ENCODE peak calls at places on chromosomes 2 and 18, in six cellular contexts. One of them, this sample, is unnamed.
A peak's percentile ranks its signal among the peaks of the same experiment; 100 is the strongest.

GRCh38 chr2:229223107-229223506 is 48.0 kb downstream of the PID1 start:
- ATAC-seq in A549: no peak
- ATAC-seq in HepG2: no peak
- ATAC-seq in GM12878: no peak
- ATAC-seq in upper lobe of left lung: no peak
- ATAC-seq in K562: no peak
- ATAC-seq in this sample: no peak

GRCh38 chr2:50746526-50746925 is 285.4 kb downstream of the NRXN1 start:
- ATAC-seq in A549: no peak
- ATAC-seq in HepG2: peak; percentile 88
- ATAC-seq in GM12878: peak; percentile 85
- ATAC-seq in upper lobe of left lung: no peak
- ATAC-seq in K562: no peak
- ATAC-seq in this sample: no peak

GRCh38 chr2:42854207-42854818 is 61.9 kb upstream of the HAAO start:
- ATAC-seq in A549: no peak
- ATAC-seq in HepG2: peak; percentile 83
- ATAC-seq in GM12878: no peak
- ATAC-seq in upper lobe of left lung: peak; percentile 84
- ATAC-seq in K562: no peak
- ATAC-seq in this sample: peak; percentile 87

GRCh38 chr2:237498341-237498740 is 11.3 kb downstream of the MLPH start:
- ATAC-seq in A549: no peak
- ATAC-seq in HepG2: no peak
- ATAC-seq in GM12878: no peak
- ATAC-seq in upper lobe of left lung: peak; percentile 2
- ATAC-seq in K562: no peak
- ATAC-seq in this sample: no peak

GRCh38 chr2:217784996-217785543 is 217.7 kb downstream of the TNS1 start:
- ATAC-seq in A549: peak; percentile 47
- ATAC-seq in HepG2: peak; percentile 24
- ATAC-seq in GM12878: peak; percentile 33
- ATAC-seq in upper lobe of left lung: no peak
- ATAC-seq in K562: peak; percentile 31
- ATAC-seq in this sample: peak; percentile 23

GRCh38 chr2:33033524-33034150 is 86.9 kb downstream of the LTBP1 start:
- ATAC-seq in A549: peak; percentile 76
- ATAC-seq in HepG2: peak; percentile 60
- ATAC-seq in GM12878: no peak
- ATAC-seq in upper lobe of left lung: peak; percentile 42
- ATAC-seq in K562: peak; percentile 87
- ATAC-seq in this sample: peak; percentile 22

GRCh38 chr2:78908973-78909372 is 116.5 kb upstream of the REG3G start:
- ATAC-seq in A549: no peak
- ATAC-seq in HepG2: no peak
- ATAC-seq in GM12878: no peak
- ATAC-seq in upper lobe of left lung: no peak
- ATAC-seq in K562: no peak
- ATAC-seq in this sample: no peak

GRCh38 chr18:34991561-34991960 is 49.7 kb upstream of the MAPRE2 start:
- ATAC-seq in A549: no peak
- ATAC-seq in HepG2: no peak
- ATAC-seq in GM12878: no peak
- ATAC-seq in upper lobe of left lung: no peak
- ATAC-seq in K562: no peak
- ATAC-seq in this sample: no peak

GRCh38 chr18:2897448-2898052 is 50.7 kb downstream of the EMILIN2 start:
- ATAC-seq in A549: no peak
- ATAC-seq in HepG2: no peak
- ATAC-seq in GM12878: no peak
- ATAC-seq in upper lobe of left lung: no peak
- ATAC-seq in K562: no peak
- ATAC-seq in this sample: no peak

GRCh38 chr2:160096414-160096813 is 34.0 kb upstream of the PLA2R1 start:
- ATAC-seq in A549: no peak
- ATAC-seq in HepG2: no peak
- ATAC-seq in GM12878: peak; percentile 89
- ATAC-seq in upper lobe of left lung: peak; percentile 48
- ATAC-seq in K562: no peak
- ATAC-seq in this sample: no peak

GRCh38 chr2:88933980-88934379 is 242.5 kb downstream of the RPIA start:
- ATAC-seq in A549: peak; percentile 73
- ATAC-seq in HepG2: peak; percentile 65
- ATAC-seq in GM12878: no peak
- ATAC-seq in upper lobe of left lung: no peak
- ATAC-seq in K562: no peak
- ATAC-seq in this sample: no peak

GRCh38 chr2:67234443-67234842 is 162.7 kb upstream of the ETAA1 start:
- ATAC-seq in A549: peak; percentile 55
- ATAC-seq in HepG2: peak; percentile 48
- ATAC-seq in GM12878: no peak
- ATAC-seq in upper lobe of left lung: peak; percentile 19
- ATAC-seq in K562: no peak
- ATAC-seq in this sample: no peak

GRCh38 chr2:150866431-150866830 is 379.0 kb upstream of the RND3 start:
- ATAC-seq in A549: no peak
- ATAC-seq in HepG2: no peak
- ATAC-seq in GM12878: no peak
- ATAC-seq in upper lobe of left lung: no peak
- ATAC-seq in K562: no peak
- ATAC-seq in this sample: no peak

GRCh38 chr2:224945134-224945533 is 97.1 kb downstream of the DOCK10 start:
- ATAC-seq in A549: no peak
- ATAC-seq in HepG2: no peak
- ATAC-seq in GM12878: peak; percentile 52
- ATAC-seq in upper lobe of left lung: peak; percentile 51
- ATAC-seq in K562: no peak
- ATAC-seq in this sample: no peak

GRCh38 chr2:236257171-236257570 is 7.0 kb downstream of the ASB18 start:
- ATAC-seq in A549: no peak
- ATAC-seq in HepG2: no peak
- ATAC-seq in GM12878: no peak
- ATAC-seq in upper lobe of left lung: no peak
- ATAC-seq in K562: no peak
- ATAC-seq in this sample: no peak

GRCh38 chr2:68771211-68771721 is 36.7 kb downstream of the ARHGAP25 start:
- ATAC-seq in A549: no peak
- ATAC-seq in HepG2: no peak
- ATAC-seq in GM12878: no peak
- ATAC-seq in upper lobe of left lung: no peak
- ATAC-seq in K562: no peak
- ATAC-seq in this sample: no peak

GRCh38 chr18:2642771-2643170 is 12.8 kb upstream of the SMCHD1 start:
- ATAC-seq in A549: no peak
- ATAC-seq in HepG2: no peak
- ATAC-seq in GM12878: no peak
- ATAC-seq in upper lobe of left lung: no peak
- ATAC-seq in K562: peak; percentile 24
- ATAC-seq in this sample: no peak

GRCh38 chr2:6922201-6922656 is 5.0 kb downstream of the RNF144A start:
- ATAC-seq in A549: no peak
- ATAC-seq in HepG2: peak; percentile 71
- ATAC-seq in GM12878: peak; percentile 23
- ATAC-seq in upper lobe of left lung: no peak
- ATAC-seq in K562: peak; percentile 48
- ATAC-seq in this sample: no peak

GRCh38 chr2:227106845-227107759 is 56.9 kb downstream of the COL4A4 start:
- ATAC-seq in A549: peak; percentile 99
- ATAC-seq in HepG2: peak; percentile 100
- ATAC-seq in GM12878: peak; percentile 86
- ATAC-seq in upper lobe of left lung: peak; percentile 60
- ATAC-seq in K562: peak; percentile 88
- ATAC-seq in this sample: no peak

GRCh38 chr2:101473581-101473910 is 1.4 kb downstream of the RFX8 start:
- ATAC-seq in A549: no peak
- ATAC-seq in HepG2: no peak
- ATAC-seq in GM12878: no peak
- ATAC-seq in upper lobe of left lung: no peak
- ATAC-seq in K562: no peak
- ATAC-seq in this sample: peak; percentile 42

GRCh38 chr2:203543898-203544328 is 8.8 kb upstream of the RAPH1 start:
- ATAC-seq in A549: peak; percentile 80
- ATAC-seq in HepG2: peak; percentile 71
- ATAC-seq in GM12878: no peak
- ATAC-seq in upper lobe of left lung: no peak
- ATAC-seq in K562: no peak
- ATAC-seq in this sample: no peak

GRCh38 chr2:132585982-132586608 is 83.9 kb downstream of the LYPD1 start:
- ATAC-seq in A549: no peak
- ATAC-seq in HepG2: no peak
- ATAC-seq in GM12878: no peak
- ATAC-seq in upper lobe of left lung: no peak
- ATAC-seq in K562: no peak
- ATAC-seq in this sample: no peak

GRCh38 chr2:232139171-232139594 is 177.7 kb downstream of the DIS3L2 start:
- ATAC-seq in A549: no peak
- ATAC-seq in HepG2: no peak
- ATAC-seq in GM12878: no peak
- ATAC-seq in upper lobe of left lung: no peak
- ATAC-seq in K562: no peak
- ATAC-seq in this sample: no peak

GRCh38 chr2:215619022-215619958 is 183.4 kb upstream of the FN1 start:
- ATAC-seq in A549: peak; percentile 67
- ATAC-seq in HepG2: peak; percentile 89
- ATAC-seq in GM12878: peak; percentile 88
- ATAC-seq in upper lobe of left lung: peak; percentile 29
- ATAC-seq in K562: peak; percentile 86
- ATAC-seq in this sample: no peak
- TF ChIP-seq EP300 in A549: peak; percentile 74
- TF ChIP-seq EP300 in HepG2: peak; percentile 99
- TF ChIP-seq EP300 in GM12878: no peak
- TF ChIP-seq EP300 in upper lobe of left lung: no peak
- TF ChIP-seq EP300 in K562: peak; percentile 96
- TF ChIP-seq EP300 in this sample: no peak

GRCh38 chr18:23704806-23705205 is 15.6 kb downstream of the LAMA3 start:
- ATAC-seq in A549: no peak
- ATAC-seq in HepG2: no peak
- ATAC-seq in GM12878: no peak
- ATAC-seq in upper lobe of left lung: no peak
- ATAC-seq in K562: no peak
- ATAC-seq in this sample: no peak
- H3K4me3 ChIP-seq in A549: no peak overlapping the region
- H3K4me3 ChIP-seq in HepG2: no peak overlapping the region
- H3K4me3 ChIP-seq in GM12878: no peak overlapping the region
- H3K4me3 ChIP-seq in upper lobe of left lung: no peak overlapping the region
- H3K4me3 ChIP-seq in K562: no peak overlapping the region
- H3K4me3 ChIP-seq in this sample: no peak overlapping the region

GRCh38 chr18:63879684-63880083 is 7.8 kb upstream of the SERPINB2 start:
- ATAC-seq in A549: no peak
- ATAC-seq in HepG2: no peak
- ATAC-seq in GM12878: no peak
- ATAC-seq in upper lobe of left lung: peak; percentile 34
- ATAC-seq in K562: no peak
- ATAC-seq in this sample: no peak

GRCh38 chr18:63881851-63882250 is 5.7 kb upstream of the SERPINB2 start:
- ATAC-seq in A549: no peak
- ATAC-seq in HepG2: no peak
- ATAC-seq in GM12878: peak; percentile 38
- ATAC-seq in upper lobe of left lung: no peak
- ATAC-seq in K562: no peak
- ATAC-seq in this sample: no peak

GRCh38 chr18:63882333-63883141 is 5.0 kb upstream of the SERPINB2 start:
- ATAC-seq in A549: peak; percentile 62
- ATAC-seq in HepG2: no peak
- ATAC-seq in GM12878: peak; percentile 61
- ATAC-seq in upper lobe of left lung: peak; percentile 85
- ATAC-seq in K562: no peak
- ATAC-seq in this sample: peak; percentile 34

GRCh38 chr18:63878343-63878742 is 9.2 kb upstream of the SERPINB2 start:
- ATAC-seq in A549: no peak
- ATAC-seq in HepG2: no peak
- ATAC-seq in GM12878: no peak
- ATAC-seq in upper lobe of left lung: peak; percentile 35
- ATAC-seq in K562: no peak
- ATAC-seq in this sample: peak; percentile 6

DNA sequence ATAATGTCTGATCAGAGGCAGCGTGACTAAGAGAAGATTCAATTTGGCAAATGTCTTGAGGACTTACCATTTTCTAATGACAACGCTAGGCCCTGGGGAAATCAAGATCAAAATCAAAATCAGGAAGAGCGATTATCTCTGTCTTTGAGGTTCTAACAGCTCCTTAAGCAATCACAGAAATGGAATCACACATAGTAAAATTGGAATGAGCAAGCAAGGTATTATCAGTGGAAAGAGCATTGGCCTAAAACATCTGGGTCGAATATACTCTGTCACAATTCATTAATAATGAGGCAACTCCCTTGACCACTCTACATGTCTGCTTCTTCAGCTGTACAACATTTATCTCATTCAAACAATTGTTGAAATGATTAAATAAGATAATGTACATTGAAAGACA is 8.5 kb upstream of the SERPINB2 start:
- ATAC-seq in A549: no peak
- ATAC-seq in HepG2: no peak
- ATAC-seq in GM12878: no peak
- ATAC-seq in upper lobe of left lung: peak; percentile 67
- ATAC-seq in K562: no peak
- ATAC-seq in this sample: peak; percentile 26
- TF ChIP-seq EP300 in A549: no peak
- TF ChIP-seq EP300 in HepG2: no peak
- TF ChIP-seq EP300 in GM12878: no peak
- TF ChIP-seq EP300 in upper lobe of left lung: no peak
- TF ChIP-seq EP300 in K562: no peak
- TF ChIP-seq EP300 in this sample: no peak

DNA sequence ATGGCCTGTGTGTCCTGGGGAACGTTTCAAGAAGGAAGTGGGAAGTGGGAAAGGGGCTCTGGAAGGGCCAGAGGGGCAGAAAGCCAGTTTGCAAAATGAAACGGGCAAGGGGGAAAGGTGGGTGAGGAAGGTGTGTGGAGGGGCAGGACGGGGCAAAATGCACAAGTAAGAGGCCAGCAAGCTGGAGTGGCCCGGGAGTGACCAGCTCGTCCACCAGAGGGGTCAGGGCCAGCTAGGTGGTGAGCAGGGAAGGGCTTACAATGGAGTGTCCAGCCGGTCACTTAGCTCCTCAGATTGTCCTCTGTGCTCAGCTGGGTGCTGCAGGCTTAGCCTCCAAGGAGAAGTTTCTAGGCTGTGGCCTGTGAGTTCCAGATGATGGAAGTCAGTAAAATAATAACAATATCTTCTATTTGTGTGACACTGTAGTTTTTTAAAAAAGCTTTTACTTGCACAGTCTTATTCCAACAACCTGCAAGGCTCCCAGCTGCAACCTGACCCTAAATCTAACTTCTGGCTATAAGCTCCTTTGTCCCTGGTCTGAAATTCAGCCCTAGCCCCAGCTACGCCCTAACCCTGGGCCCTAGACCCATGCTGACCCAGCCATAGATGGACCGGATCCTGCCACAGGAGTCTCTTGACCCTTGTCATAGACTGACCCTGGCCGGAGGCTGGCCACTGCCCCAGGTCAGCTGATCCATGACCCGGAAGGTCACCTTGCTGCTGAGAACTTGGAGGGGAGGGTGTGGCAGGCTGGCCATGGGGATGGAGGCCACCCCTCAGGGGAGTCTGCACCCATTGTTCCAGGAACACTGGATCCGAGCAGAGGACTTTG is 29.2 kb downstream of the MYO7B start:
- ATAC-seq in A549: no peak
- ATAC-seq in HepG2: peak; percentile 8
- ATAC-seq in GM12878: no peak
- ATAC-seq in upper lobe of left lung: no peak
- ATAC-seq in K562: peak; percentile 25
- ATAC-seq in this sample: no peak
- H3K4me3 ChIP-seq in A549: no peak overlapping the region
- H3K4me3 ChIP-seq in HepG2: no peak overlapping the region
- H3K4me3 ChIP-seq in GM12878: peak overlapping the region; percentile 54
- H3K4me3 ChIP-seq in upper lobe of left lung: no peak overlapping the region
- H3K4me3 ChIP-seq in K562: no peak overlapping the region
- H3K4me3 ChIP-seq in this sample: no peak overlapping the region